ENCODE peak calls at places on chromosome 22, in five cellular contexts. Z, M, J, U and V are unnamed samples.

GRCh38 chr22:23061471-23062280 is 8.6 kb upstream of the GNAZ start:
- DNase-seq in J (no peak), U (no peak), M (no peak), Z (no peak), V (no peak)

GRCh38 chr22:29480512-29481264 is 670 bp downstream of the NEFH start:
- DNase-seq in Z (no peak), U (no peak), J (peak), M (peak), V (peak)

GRCh38 chr22:22214819-22215329 is 29.7 kb upstream of the VPREB1 start:
- DNase-seq in U (no peak), M (no peak), Z (no peak), J (no peak), V (no peak)

GRCh38 chr22:17949926-17950473 is 74.4 kb downstream of the MICAL3 start:
- DNase-seq in U (no peak), M (no peak), J (no peak), Z (no peak), V (no peak)

GRCh38 chr22:36149464-36149863 is 11.1 kb downstream of the APOL3 start:
- DNase-seq in M (no peak), U (no peak), J (peak), Z (no peak), V (peak)

GRCh38 chr22:23859201-23859600 is 1.5 kb downstream of the SLC2A11 start:
- DNase-seq in U (no peak), M (no peak), Z (no peak), J (no peak), V (no peak)

GRCh38 chr22:39360674-39361413 is 11.1 kb downstream of the SYNGR1 start:
- DNase-seq in J (no peak), M (no peak), U (peak), Z (no peak), V (no peak)

GRCh38 chr22:38353142-38353629 is 36.0 kb upstream of the CSNK1E start:
- DNase-seq in U (peak), M (peak), J (peak), Z (peak), V (peak)

GRCh38 chr22:33873186-33873585 is 47.1 kb downstream of the LARGE1 start:
- DNase-seq in U (no peak), J (no peak), M (no peak), Z (no peak), V (no peak)

GRCh38 chr22:22942511-22943329 is 55.1 kb downstream of the IGLL5 start:
- DNase-seq in Z (peak), J (peak), M (peak), U (peak), V (peak)

GRCh38 chr22:21026783-21027692 is 5.3 kb downstream of the SLC7A4 start:
- DNase-seq in U (no peak), M (peak), J (peak), Z (peak), V (peak)

GRCh38 chr22:42805016-42805997 is 51.8 kb downstream of the ARFGAP3 start:
- DNase-seq in U (peak), J (no peak), Z (no peak), M (no peak), V (no peak)

GRCh38 chr22:26623984-26624383 is 2.2 kb downstream of the CRYBA4 start:
- DNase-seq in M (no peak), Z (no peak), U (no peak), J (no peak), V (no peak)

GRCh38 chr22:38957046-38957770 is at the start of gene APOBEC3A:
- DNase-seq in M (no peak), Z (no peak), U (peak), J (no peak), V (no peak)

GRCh38 chr22:48424201-48424627 is 1403.5 kb downstream of the BRD1 start:
- DNase-seq in J (no peak), M (no peak), Z (no peak), U (no peak), V (no peak)

GRCh38 chr22:37696657-37697539 is at the start of gene TRIOBP:
- DNase-seq in J (peak), Z (peak), U (peak), M (peak), V (peak)

GRCh38 chr22:27074016-27074415 is 416.6 kb downstream of the MIAT start:
- DNase-seq in U (no peak), M (peak), Z (no peak), J (no peak), V (no peak)

GRCh38 chr22:31100762-31101525 is 6.4 kb downstream of the SELENOM start:
- DNase-seq in U (no peak), Z (no peak), J (no peak), M (no peak), V (no peak)

GRCh38 chr22:30310881-30311771 is 15.6 kb downstream of the TBC1D10A start:
- DNase-seq in M (peak), Z (no peak), U (no peak), J (peak), V (peak)

GRCh38 chr22:22161924-22162851 is 82.4 kb upstream of the VPREB1 start:
- DNase-seq in J (no peak), Z (no peak), U (no peak), M (no peak), V (no peak)

GRCh38 chr22:43560651-43561050 is 148.8 kb downstream of the MPPED1 start:
- DNase-seq in M (no peak), U (no peak), J (no peak), Z (no peak), V (no peak)

GRCh38 chr22:39954584-39955055 is 5.6 kb upstream of the TMA7B start:
- DNase-seq in U (no peak), Z (peak), J (peak), M (peak), V (peak)

GRCh38 chr22:40107756-40108437 is 69.8 kb upstream of the TNRC6B start:
- DNase-seq in J (peak), U (no peak), M (no peak), Z (no peak), V (peak)

GRCh38 chr22:16658068-16658467 is 65.5 kb upstream of the CCT8L2 start:
- DNase-seq in M (no peak), U (no peak), J (no peak), Z (no peak), V (no peak)

GRCh38 chr22:44913198-44913983 is 96.4 kb downstream of the PHF21B start:
- DNase-seq in J (no peak), Z (no peak), U (no peak), M (no peak), V (no peak)

GRCh38 chr22:44909241-44909640 is 100.6 kb downstream of the PHF21B start:
- DNase-seq in M (no peak), Z (no peak), J (no peak), U (no peak), V (no peak)

GRCh38 chr22:44906248-44906936 is 103.4 kb downstream of the PHF21B start:
- DNase-seq in M (no peak), Z (no peak), U (no peak), J (no peak), V (no peak)

GRCh38 chr22:44906999-44907644 is 102.7 kb downstream of the PHF21B start:
- DNase-seq in J (no peak), M (no peak), U (no peak), Z (no peak), V (no peak)

GRCh38 chr22:44907765-44908737 is 101.8 kb downstream of the PHF21B start:
- DNase-seq in J (no peak), Z (no peak), U (no peak), M (no peak), V (no peak)
- H3K4me3 ChIP-seq in J (no peak), Z (no peak), U (no peak), M (no peak), V (no peak)

DNA sequence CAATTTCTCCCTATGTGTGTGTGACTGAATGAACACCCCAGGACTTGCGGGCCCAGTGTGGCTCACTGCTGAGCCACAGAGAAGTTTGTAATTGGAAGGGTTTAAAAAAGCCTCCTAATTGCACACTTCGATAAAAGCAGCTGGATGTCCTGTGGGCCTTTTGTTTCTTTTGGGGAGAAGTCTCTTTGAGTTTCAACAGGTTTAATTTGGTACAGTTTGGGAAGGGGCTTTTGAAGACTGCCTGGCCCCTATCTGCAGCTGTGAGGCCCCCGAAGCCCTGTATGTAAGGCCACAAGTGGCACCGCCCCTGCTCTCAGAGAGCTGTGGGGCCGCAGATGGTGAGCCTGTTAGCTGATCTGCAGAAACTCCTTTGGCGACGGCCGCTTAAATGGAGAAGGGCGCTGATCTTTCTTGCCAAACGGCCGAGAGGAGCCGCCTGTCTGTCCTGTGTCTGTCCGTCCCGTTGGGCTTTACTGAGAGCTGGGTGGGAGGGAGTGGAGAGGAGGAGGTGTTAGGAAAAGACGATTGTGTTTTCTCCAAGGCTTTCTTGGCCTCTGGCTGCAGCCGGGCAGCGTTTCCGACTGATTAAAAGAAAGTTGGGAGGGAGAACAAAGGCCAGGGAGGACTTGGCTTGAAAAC is 2.1 kb downstream of the FBLN1 start:
- DNase-seq in J (no peak), U (no peak), Z (no peak), M (peak), V (peak)
- H3K4me3 ChIP-seq in J (peak), U (no peak), Z (peak), M (peak), V (peak)

DNA sequence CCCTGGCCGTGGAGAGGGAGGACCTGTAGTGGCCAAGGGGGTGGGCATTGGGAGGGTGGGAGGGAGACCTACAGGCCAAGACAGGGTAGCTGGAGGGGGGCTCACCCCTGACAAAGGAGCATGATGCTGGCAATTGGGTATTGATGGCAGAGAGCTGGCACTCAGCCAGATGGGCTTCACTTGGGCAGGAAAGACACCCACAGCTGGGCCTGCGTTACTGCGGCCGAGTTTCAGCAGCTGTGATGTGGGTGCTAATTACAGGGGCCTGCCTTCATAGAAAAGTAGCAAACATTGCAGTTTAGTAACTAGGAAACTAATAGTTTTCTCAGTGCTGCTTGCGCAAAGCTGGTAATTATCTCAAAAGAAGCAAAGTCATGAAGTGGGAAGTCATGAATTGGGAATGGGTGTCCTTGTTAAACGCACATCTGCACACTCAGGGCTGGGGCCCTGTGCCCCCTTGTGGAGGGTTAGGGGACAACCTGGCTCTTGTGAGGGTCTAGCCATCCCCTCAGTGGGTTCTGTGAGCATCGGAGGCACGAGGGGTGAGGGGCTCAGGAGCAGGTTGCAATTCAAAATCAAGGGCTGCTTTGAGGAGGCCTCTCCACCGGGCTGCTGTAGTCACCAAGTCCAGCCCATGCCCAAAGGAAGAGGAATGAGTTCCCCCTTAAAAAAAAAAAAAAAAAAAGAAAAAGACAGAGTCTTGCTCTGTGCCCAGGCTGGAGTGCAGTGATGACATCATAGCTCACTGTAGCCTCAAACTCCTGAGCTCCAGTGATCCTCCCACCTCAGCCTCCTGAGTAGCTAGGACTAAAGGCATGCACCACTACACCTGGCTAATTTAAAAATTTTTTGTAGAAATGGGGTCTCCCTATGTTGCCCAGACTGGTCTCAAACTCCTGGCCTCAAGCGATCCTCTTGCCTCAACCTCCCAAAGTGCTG is 24.4 kb upstream of the TXNRD2 start:
- DNase-seq in M (no peak), Z (no peak), U (no peak), J (no peak), V (peak)
- H3K4me3 ChIP-seq in M (no peak), Z (no peak), U (no peak), J (no peak), V (no peak)

GRCh38 chr22:46077669-46078099 is 72.6 kb upstream of the PPARA start:
- DNase-seq in Z (no peak), U (no peak), J (no peak), M (peak), V (no peak)
- H3K4me3 ChIP-seq in Z (peak), U (peak), J (peak), M (peak), V (peak)